ENCODE peak calls at places on chromosomes 3 and 15, in nine cellular contexts. U is H4; J is EL; Z is SW480; C is GM03348; H is Kasumi-1; P is stimulated activated CD4-positive, alpha-beta T cell treated with anti-CD3 and anti-CD28 coated beads, Interleukin-15, amount 100 ng/mL, for 1 hour; Q is heart right ventricle; D is H9. Y is an unnamed sample.

GRCh38 chr15:28979208-28979891 is 93.6 kb downstream of the APBA2 start:
- DNase-seq in U (no peak), D (no peak), J (no peak), P (no peak), C (no peak), H (no peak), Q (no peak), Z (no peak), Y (peak)

GRCh38 chr3:185824467-185825378 is at the start of gene IGF2BP2:
- DNase-seq in U (peak), J (peak), Z (peak), C (peak), P (peak), H (peak), Q (peak), D (peak), Y (peak)

GRCh38 chr15:95712785-95713184 is 617.7 kb upstream of the NR2F2 start:
- DNase-seq in U (no peak), Q (no peak), P (no peak), C (no peak), J (peak), D (no peak), Z (no peak), H (no peak), Y (no peak)

GRCh38 chr3:16399473-16399872 is 114.0 kb downstream of the RFTN1 start:
- DNase-seq in D (peak), U (peak), C (peak), J (peak), H (no peak), Z (no peak), P (no peak), Q (peak), Y (no peak)

GRCh38 chr3:52047295-52047960 is 8.9 kb downstream of the DUSP7 start:
- DNase-seq in Z (no peak), H (no peak), P (no peak), J (peak), C (no peak), U (no peak), D (no peak), Q (no peak), Y (no peak)

GRCh38 chr3:128487813-128488635 is 5.0 kb downstream of the GATA2 start:
- DNase-seq in D (peak), C (peak), Z (peak), J (peak), P (no peak), Q (peak), U (peak), H (peak), Y (peak)

GRCh38 chr3:136207741-136208140 is 11.6 kb upstream of the MSL2 start:
- DNase-seq in Z (no peak), P (no peak), Q (no peak), U (no peak), J (peak), C (no peak), D (no peak), H (no peak), Y (no peak)

GRCh38 chr15:101269479-101270223 is 7.6 kb downstream of the SELENOS start:
- DNase-seq in H (no peak), P (no peak), U (peak), D (peak), J (no peak), C (peak), Q (peak), Z (no peak), Y (peak)

GRCh38 chr3:11238880-11239279 is 33.3 kb upstream of the ATG7 start:
- DNase-seq in C (peak), Z (peak), D (no peak), P (no peak), H (no peak), Q (no peak), J (peak), U (peak), Y (no peak)

GRCh38 chr3:181316481-181316880 is 326.9 kb upstream of the DNAJC19 start:
- DNase-seq in Q (no peak), J (no peak), Z (peak), H (peak), U (no peak), P (no peak), D (no peak), C (no peak), Y (peak)

GRCh38 chr3:64143399-64144130 is 81.7 kb downstream of the PRICKLE2 start:
- DNase-seq in P (no peak), J (peak), Z (peak), Q (no peak), U (peak), H (no peak), C (peak), D (no peak), Y (no peak)

GRCh38 chr15:68755731-68756130 is 65.0 kb downstream of the ANP32A start:
- DNase-seq in D (no peak), J (no peak), H (no peak), Z (no peak), C (no peak), P (no peak), U (no peak), Q (no peak), Y (no peak)

GRCh38 chr3:5122741-5123706 is 932 bp downstream of the ARL8B start:
- DNase-seq in C (peak), Z (peak), J (peak), Q (peak), D (peak), U (no peak), H (peak), P (no peak), Y (peak)

GRCh38 chr3:30332196-30333021 is 274.0 kb upstream of the TGFBR2 start:
- DNase-seq in D (no peak), P (no peak), J (no peak), U (no peak), H (no peak), Q (no peak), Z (no peak), C (no peak), Y (no peak)

GRCh38 chr3:174002543-174002942 is 605.0 kb downstream of the NLGN1 start:
- DNase-seq in J (peak), Q (no peak), Z (no peak), C (no peak), P (no peak), H (peak), D (no peak), U (no peak), Y (no peak)

GRCh38 chr3:40516201-40516600 is 8.6 kb upstream of the ZNF621 start:
- DNase-seq in U (no peak), Z (no peak), H (no peak), J (peak), P (no peak), Q (no peak), C (no peak), D (no peak), Y (no peak)